ENCODE peak calls at places on chromosomes 1 and 21, in ten cellular contexts. K, C, T, D, I, A, F, R, U and V are unnamed samples.

GRCh38 chr1:25770541-25771245 is 29.3 kb upstream of the SELENON start:
- DNase-seq in F (no peak), T (peak), K (no peak), I (peak), U (no peak), C (no peak), D (no peak), A (no peak), R (no peak), V (no peak)

GRCh38 chr1:217911908-217912307 is 280.8 kb downstream of the SPATA17 start:
- DNase-seq in U (no peak), A (no peak), F (no peak), C (peak), K (no peak), I (no peak), T (no peak), R (no peak), D (no peak), V (no peak)

GRCh38 chr1:156356262-156356874 is 12.6 kb upstream of the RHBG start:
- DNase-seq in I (no peak), K (no peak), A (no peak), D (no peak), F (no peak), T (no peak), U (no peak), C (no peak), R (no peak), V (no peak)

GRCh38 chr1:10939654-10940450 is 72.6 kb upstream of the TARDBP start:
- DNase-seq in I (no peak), U (peak), A (no peak), T (no peak), D (no peak), K (no peak), R (no peak), C (no peak), F (peak), V (peak)

GRCh38 chr1:172398193-172398592 is 22.3 kb upstream of the C1orf105 start:
- DNase-seq in F (no peak), D (no peak), R (no peak), C (no peak), I (peak), T (peak), K (peak), A (no peak), U (peak), V (no peak)

GRCh38 chr1:211870156-211870555 is 39.6 kb upstream of the LPGAT1 start:
- DNase-seq in I (no peak), C (no peak), U (no peak), F (no peak), T (no peak), D (no peak), R (no peak), A (no peak), K (no peak), V (no peak)

GRCh38 chr1:238552271-238552670 is 661.5 kb upstream of the ZP4 start:
- DNase-seq in D (no peak), U (no peak), F (no peak), K (no peak), T (no peak), I (no peak), A (no peak), C (no peak), R (no peak), V (no peak)

GRCh38 chr21:42097274-42097673 is 26.2 kb downstream of the UMODL1 start:
- DNase-seq in U (peak), A (no peak), F (no peak), K (no peak), C (no peak), I (no peak), D (no peak), R (no peak), T (no peak), V (no peak)

GRCh38 chr1:202084791-202085681 is 37.7 kb upstream of the GPR37L1 start:
- DNase-seq in I (no peak), D (no peak), A (peak), K (no peak), F (no peak), C (peak), R (peak), U (no peak), T (no peak), V (peak)

GRCh38 chr1:179327679-179328078 is 34.1 kb downstream of the SOAT1 start:
- DNase-seq in U (no peak), R (no peak), C (no peak), K (no peak), A (no peak), T (no peak), D (no peak), I (no peak), F (no peak), V (no peak)

GRCh38 chr1:229251185-229251584 is 19.7 kb upstream of the RAB4A start:
- DNase-seq in A (no peak), U (no peak), C (no peak), D (no peak), F (no peak), K (no peak), R (no peak), T (no peak), I (no peak), V (no peak)

GRCh38 chr1:207084701-207085180 is 3.9 kb upstream of the C4BPB start:
- DNase-seq in T (no peak), F (no peak), A (peak), R (peak), I (peak), U (peak), D (no peak), C (peak), K (no peak), V (peak)

DNA sequence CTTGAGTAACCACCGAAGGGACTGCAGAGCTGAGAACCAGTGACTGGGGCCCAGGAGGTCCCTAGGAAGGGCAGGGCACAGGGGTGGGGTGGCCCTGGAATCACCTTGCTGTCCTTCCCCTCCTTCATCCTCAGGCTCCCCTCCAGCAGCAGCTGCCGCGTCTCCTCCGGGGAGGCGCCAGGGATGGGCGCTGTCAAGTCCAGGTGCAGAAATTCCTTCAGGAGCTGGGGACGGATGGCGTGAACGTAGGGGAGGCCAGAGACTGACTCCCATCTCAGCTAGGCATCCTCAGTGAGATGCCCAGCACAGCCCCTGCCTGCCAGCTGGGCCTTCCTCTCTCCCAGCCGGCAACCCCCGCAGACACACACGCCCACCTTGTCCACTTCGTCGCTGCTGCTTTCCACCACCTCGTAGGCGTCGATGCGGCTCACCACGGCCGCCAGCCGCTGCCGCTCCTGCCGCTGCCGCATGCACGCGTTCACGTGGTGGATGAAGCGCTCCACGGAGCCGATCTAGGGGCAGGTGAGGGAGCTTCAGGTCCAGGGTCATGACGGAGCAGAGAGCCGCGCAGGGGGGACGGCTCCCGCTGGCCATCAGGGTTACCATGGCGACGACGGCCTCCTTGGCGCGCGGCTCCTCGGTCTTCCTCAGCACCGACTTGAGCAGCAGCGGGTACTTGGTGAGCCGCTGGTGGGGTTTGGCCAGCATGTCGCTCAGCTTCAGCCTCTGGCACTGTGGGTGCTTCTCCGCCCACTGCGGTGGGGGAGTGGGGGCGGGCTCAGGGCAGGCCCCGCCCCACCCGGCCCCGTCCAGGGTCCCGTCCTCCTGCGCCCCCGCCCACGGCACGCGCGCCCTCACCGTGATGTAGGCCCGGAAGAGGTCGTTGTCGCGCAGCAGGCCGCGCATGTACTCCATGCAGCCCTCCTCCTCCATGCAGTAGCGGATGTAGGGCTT is 4.4 kb upstream of the TNFRSF25 start:
- DNase-seq in F (no peak), A (no peak), K (no peak), U (no peak), R (no peak), C (no peak), T (no peak), D (peak), I (no peak), V (no peak)
- H3K4me3 ChIP-seq in F (no peak), A (peak), K (no peak), U (no peak), R (no peak), C (no peak), T (no peak), D (no peak), I (no peak), V (no peak)

GRCh38 chr1:81478217-81478616 is 322.5 kb upstream of the ADGRL2 start:
- DNase-seq in D (no peak), I (no peak), T (peak), A (peak), F (no peak), U (no peak), K (no peak), C (no peak), R (peak), V (no peak)
- TF ChIP-seq POLR2A in D (no peak), I (no peak), T (no peak), A (no peak), F (no peak), U (no peak), K (no peak), C (no peak), R (no peak), V (no peak)

GRCh38 chr1:154199563-154199879 is 6.6 kb downstream of the CFAP141 start:
- DNase-seq in F (no peak), D (no peak), K (no peak), R (no peak), I (no peak), A (no peak), U (peak), C (no peak), T (no peak), V (no peak)

GRCh38 chr1:154193821-154194220 is 1.9 kb upstream of the TPM3 start:
- DNase-seq in R (peak), F (peak), U (no peak), C (peak), T (no peak), A (peak), K (no peak), I (no peak), D (no peak), V (no peak)

DNA sequence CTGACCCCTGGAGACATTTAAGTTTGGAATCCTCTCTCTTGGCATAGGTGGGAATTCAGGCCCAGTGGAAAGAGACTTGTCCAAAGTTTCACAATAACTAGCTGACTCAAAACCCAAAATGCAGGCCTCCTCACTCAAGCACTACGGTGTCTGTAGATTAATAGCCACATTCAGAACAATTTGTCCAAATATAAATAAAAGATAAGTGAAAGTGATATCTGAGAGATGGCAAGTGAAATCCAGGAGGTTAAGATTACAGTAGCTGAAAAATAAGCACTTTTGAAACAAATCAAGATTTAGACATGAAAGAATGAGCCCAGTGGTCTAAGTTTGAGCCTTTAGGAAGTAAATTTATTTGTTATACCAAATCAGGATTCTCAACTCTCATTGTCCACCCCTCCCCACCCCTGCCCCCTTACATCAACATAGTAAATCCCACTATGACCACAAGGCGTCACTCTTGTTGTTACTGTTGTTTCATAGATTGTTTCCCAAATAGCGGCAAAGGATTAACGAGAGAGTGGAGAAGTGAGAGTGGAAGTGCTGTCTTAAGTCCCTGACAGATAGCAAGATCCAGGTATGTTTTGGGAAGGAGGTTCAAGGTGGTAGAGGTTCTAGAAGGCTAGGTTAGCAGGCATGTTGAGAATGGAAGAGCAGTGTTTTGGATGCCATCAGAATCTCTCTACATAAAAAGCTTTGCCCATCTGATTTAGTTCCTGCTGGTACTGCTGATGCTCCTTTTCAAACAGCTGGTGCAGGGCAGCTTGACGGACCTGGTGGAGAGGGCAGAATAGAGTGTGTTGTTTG is 7.1 kb upstream of the TPM3 start:
- DNase-seq in R (peak), C (peak), A (no peak), T (no peak), I (peak), U (peak), F (no peak), K (no peak), D (no peak), V (no peak)
- H3K27ac ChIP-seq in R (peak), C (peak), A (peak), T (no peak), I (peak), U (no peak), F (peak), K (peak), D (peak), V (no peak)

GRCh38 chr1:83692524-83693336 is 306.2 kb downstream of the TTLL7 start:
- DNase-seq in R (peak), C (peak), D (peak), F (no peak), A (no peak), K (no peak), T (no peak), U (peak), I (no peak), V (no peak)
- H3K4me3 ChIP-seq in R (peak), C (no peak), D (peak), F (peak), A (peak), K (peak), T (peak), U (no peak), I (no peak), V (peak)

GRCh38 chr1:39124282-39124681 is 80.2 kb upstream of the MACF1 start:
- DNase-seq in D (no peak), U (no peak), K (no peak), F (no peak), C (no peak), I (no peak), R (no peak), T (no peak), A (no peak), V (no peak)
- TF ChIP-seq POLR2A in D (no peak), U (no peak), K (no peak), F (no peak), C (no peak), I (no peak), R (no peak), T (no peak), A (no peak), V (no peak)

GRCh38 chr1:41242645-41243171 is 602 bp upstream of the SCMH1 start:
- DNase-seq in A (no peak), U (no peak), T (no peak), C (peak), I (peak), R (no peak), D (no peak), K (no peak), F (no peak), V (no peak)
- H3K27ac ChIP-seq in A (peak), U (peak), T (peak), C (peak), I (peak), R (peak), D (peak), K (peak), F (peak), V (peak)

DNA sequence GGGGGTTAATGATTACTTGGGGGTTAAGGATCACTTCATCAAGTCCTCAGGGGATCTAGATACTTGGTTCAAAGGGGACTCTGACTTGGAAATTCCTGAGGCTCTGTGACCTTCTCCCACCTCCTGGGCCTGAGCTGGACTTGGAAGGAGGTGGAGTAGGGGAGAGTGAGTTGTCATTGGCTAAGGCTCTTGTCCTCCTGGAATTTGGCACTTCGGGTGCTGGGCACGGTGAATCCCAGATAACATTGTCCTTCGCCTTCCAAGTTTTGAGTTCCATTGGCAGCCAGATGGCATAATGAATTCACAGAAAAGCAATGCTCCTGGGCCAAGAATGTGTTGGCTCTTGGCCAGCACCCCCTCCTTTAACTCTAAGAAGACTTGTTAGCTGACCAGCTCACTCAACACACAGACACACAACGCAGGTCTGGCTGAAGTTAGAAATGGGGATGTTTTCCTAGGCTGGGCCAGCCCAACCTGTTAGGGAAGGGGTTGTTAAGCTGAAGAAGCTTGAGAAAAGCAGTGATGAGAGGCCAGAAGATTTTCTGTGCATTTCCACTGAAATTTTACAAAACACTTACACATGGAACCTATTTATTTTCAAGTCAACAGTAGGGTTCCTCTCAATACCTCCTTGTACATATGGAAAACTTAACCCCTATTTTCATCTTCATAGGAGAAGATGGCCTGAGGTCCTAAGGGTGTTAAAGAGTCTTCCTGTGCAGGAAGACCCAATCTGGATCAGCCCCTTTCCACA is 29.6 kb downstream of the SLC26A9 start:
- DNase-seq in K (no peak), R (peak), D (no peak), U (no peak), I (no peak), C (peak), A (peak), T (peak), F (peak), V (no peak)
- H3K4me3 ChIP-seq in K (no peak), R (no peak), D (no peak), U (no peak), I (no peak), C (no peak), A (no peak), T (no peak), F (no peak), V (no peak)

DNA sequence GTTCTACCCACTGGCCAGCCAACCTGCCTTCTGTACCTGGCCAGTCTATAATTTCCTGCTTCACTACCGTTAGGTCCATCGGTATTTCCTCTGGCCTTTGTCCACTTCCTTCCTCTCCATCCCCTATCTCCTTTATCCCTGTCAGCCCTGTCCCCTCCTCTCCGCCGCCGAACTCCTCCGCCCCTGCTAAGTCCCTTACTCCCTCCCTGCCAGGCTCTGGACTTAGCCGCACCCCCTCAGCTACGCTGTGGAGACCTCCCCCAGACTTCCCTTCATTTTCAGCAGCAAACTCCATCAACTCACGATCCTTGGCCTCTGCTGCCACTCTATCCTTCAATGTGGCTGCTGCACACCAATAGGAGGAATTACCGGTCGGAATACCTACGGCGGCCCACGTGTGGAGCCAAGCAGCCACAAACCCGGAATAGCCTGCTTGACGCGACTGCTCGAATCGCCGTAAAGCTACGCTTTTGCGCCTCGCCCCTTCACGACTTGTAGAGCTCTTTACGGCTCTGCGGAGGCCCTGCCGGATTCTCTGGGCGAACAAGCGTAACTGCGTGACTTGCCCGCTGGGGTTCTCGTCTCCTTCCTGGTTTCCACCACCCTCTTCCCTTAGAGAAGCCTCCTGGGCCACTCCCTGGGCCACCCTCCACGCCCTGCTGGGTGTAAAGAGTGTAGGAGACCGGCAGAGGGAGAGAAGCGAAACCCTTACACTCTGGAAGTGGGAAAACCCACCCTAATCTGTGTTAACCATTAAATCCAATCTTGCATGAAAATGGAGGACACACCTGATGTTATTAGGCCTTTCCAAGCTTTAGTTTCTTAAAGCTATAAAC is at the start of gene ZNHIT6:
- DNase-seq in T (peak), F (peak), I (peak), D (peak), K (peak), R (peak), C (peak), U (peak), A (peak), V (peak)
- TF ChIP-seq POLR2A in T (no peak), F (peak), I (no peak), D (peak), K (peak), R (peak), C (no peak), U (peak), A (no peak), V (peak)